ENCODE peak calls at places on chromosomes 3 and 15, in six cellular contexts. One of them, this sample, is unnamed.

GRCh38 chr3:133986302-133986701 is 43.4 kb downstream of the SLCO2A1 start:
- DNase-seq in heart left ventricle: no peak
- DNase-seq in ovary: no peak
- DNase-seq in H54: no peak
- DNase-seq in A549: no peak
- DNase-seq in body of pancreas: no peak
- DNase-seq in this sample: no peak

GRCh38 chr15:80512729-80513670 is 108.8 kb downstream of the ARNT2 start:
- DNase-seq in heart left ventricle: no peak
- DNase-seq in ovary: no peak
- DNase-seq in H54: no peak
- DNase-seq in A549: peak
- DNase-seq in body of pancreas: no peak
- DNase-seq in this sample: no peak

GRCh38 chr3:158709666-158710083 is 22.6 kb downstream of the RARRES1 start:
- DNase-seq in heart left ventricle: no peak
- DNase-seq in ovary: no peak
- DNase-seq in H54: peak
- DNase-seq in A549: peak
- DNase-seq in body of pancreas: no peak
- DNase-seq in this sample: no peak

GRCh38 chr3:97148891-97149290 is 334.5 kb downstream of the EPHA6 start:
- DNase-seq in heart left ventricle: no peak
- DNase-seq in ovary: no peak
- DNase-seq in H54: no peak
- DNase-seq in A549: no peak
- DNase-seq in body of pancreas: no peak
- DNase-seq in this sample: no peak

GRCh38 chr3:50237754-50238548 is 1.9 kb downstream of the GNAI2 start:
- DNase-seq in heart left ventricle: peak
- DNase-seq in ovary: peak
- DNase-seq in H54: peak
- DNase-seq in A549: no peak
- DNase-seq in body of pancreas: peak
- DNase-seq in this sample: peak

GRCh38 chr3:132343018-132343612 is 25.9 kb downstream of the ACP3 start:
- DNase-seq in heart left ventricle: no peak
- DNase-seq in ovary: peak
- DNase-seq in H54: no peak
- DNase-seq in A549: peak
- DNase-seq in body of pancreas: peak
- DNase-seq in this sample: peak

GRCh38 chr15:78842519-78842918 is 30.2 kb upstream of the MORF4L1 start:
- DNase-seq in heart left ventricle: no peak
- DNase-seq in ovary: no peak
- DNase-seq in H54: no peak
- DNase-seq in A549: no peak
- DNase-seq in body of pancreas: no peak
- DNase-seq in this sample: no peak

GRCh38 chr3:185766645-185767323 is 58.1 kb downstream of the IGF2BP2 start:
- DNase-seq in heart left ventricle: no peak
- DNase-seq in ovary: no peak
- DNase-seq in H54: no peak
- DNase-seq in A549: no peak
- DNase-seq in body of pancreas: no peak
- DNase-seq in this sample: no peak

GRCh38 chr3:107512108-107512507 is 10.7 kb upstream of the BBX start:
- DNase-seq in heart left ventricle: no peak
- DNase-seq in ovary: no peak
- DNase-seq in H54: no peak
- DNase-seq in A549: peak
- DNase-seq in body of pancreas: no peak
- DNase-seq in this sample: no peak

GRCh38 chr3:78013653-78014052 is 973.8 kb downstream of the ROBO2 start:
- DNase-seq in heart left ventricle: no peak
- DNase-seq in ovary: no peak
- DNase-seq in H54: no peak
- DNase-seq in A549: no peak
- DNase-seq in body of pancreas: no peak
- DNase-seq in this sample: no peak

GRCh38 chr3:196501316-196502064 is 2.1 kb downstream of the RNF168 start:
- DNase-seq in heart left ventricle: no peak
- DNase-seq in ovary: no peak
- DNase-seq in H54: no peak
- DNase-seq in A549: no peak
- DNase-seq in body of pancreas: no peak
- DNase-seq in this sample: peak

GRCh38 chr3:56183529-56183928 is 284.7 kb downstream of the ERC2 start:
- DNase-seq in heart left ventricle: no peak
- DNase-seq in ovary: no peak
- DNase-seq in H54: no peak
- DNase-seq in A549: no peak
- DNase-seq in body of pancreas: no peak
- DNase-seq in this sample: no peak

GRCh38 chr3:49456417-49456816 is 13.7 kb upstream of the DAG1 start:
- DNase-seq in heart left ventricle: no peak
- DNase-seq in ovary: no peak
- DNase-seq in H54: no peak
- DNase-seq in A549: no peak
- DNase-seq in body of pancreas: no peak
- DNase-seq in this sample: no peak

GRCh38 chr3:182451871-182452270 is 341.4 kb upstream of the ATP11B start:
- DNase-seq in heart left ventricle: no peak
- DNase-seq in ovary: no peak
- DNase-seq in H54: no peak
- DNase-seq in A549: no peak
- DNase-seq in body of pancreas: no peak
- DNase-seq in this sample: no peak

GRCh38 chr3:159082514-159082913 is 280.7 kb downstream of the MFSD1 start:
- DNase-seq in heart left ventricle: no peak
- DNase-seq in ovary: no peak
- DNase-seq in H54: peak
- DNase-seq in A549: no peak
- DNase-seq in body of pancreas: no peak
- DNase-seq in this sample: no peak

GRCh38 chr15:61415617-61416120 is 186.6 kb upstream of the RORA start:
- DNase-seq in heart left ventricle: no peak
- DNase-seq in ovary: no peak
- DNase-seq in H54: no peak
- DNase-seq in A549: no peak
- DNase-seq in body of pancreas: no peak
- DNase-seq in this sample: no peak

GRCh38 chr3:141384575-141384974 is 16.3 kb downstream of the ZBTB38 start:
- DNase-seq in heart left ventricle: no peak
- DNase-seq in ovary: no peak
- DNase-seq in H54: no peak
- DNase-seq in A549: no peak
- DNase-seq in body of pancreas: no peak
- DNase-seq in this sample: no peak

GRCh38 chr3:141387446-141388030 is 19.2 kb downstream of the ZBTB38 start:
- DNase-seq in heart left ventricle: no peak
- DNase-seq in ovary: no peak
- DNase-seq in H54: no peak
- DNase-seq in A549: no peak
- DNase-seq in body of pancreas: no peak
- DNase-seq in this sample: no peak

GRCh38 chr3:141385386-141386079 is 17.2 kb downstream of the ZBTB38 start:
- DNase-seq in heart left ventricle: no peak
- DNase-seq in ovary: no peak
- DNase-seq in H54: no peak
- DNase-seq in A549: no peak
- DNase-seq in body of pancreas: no peak
- DNase-seq in this sample: no peak

GRCh38 chr3:141386080-141386594 is 17.8 kb downstream of the ZBTB38 start:
- DNase-seq in heart left ventricle: no peak
- DNase-seq in ovary: no peak
- DNase-seq in H54: no peak
- DNase-seq in A549: no peak
- DNase-seq in body of pancreas: no peak
- DNase-seq in this sample: no peak

DNA sequence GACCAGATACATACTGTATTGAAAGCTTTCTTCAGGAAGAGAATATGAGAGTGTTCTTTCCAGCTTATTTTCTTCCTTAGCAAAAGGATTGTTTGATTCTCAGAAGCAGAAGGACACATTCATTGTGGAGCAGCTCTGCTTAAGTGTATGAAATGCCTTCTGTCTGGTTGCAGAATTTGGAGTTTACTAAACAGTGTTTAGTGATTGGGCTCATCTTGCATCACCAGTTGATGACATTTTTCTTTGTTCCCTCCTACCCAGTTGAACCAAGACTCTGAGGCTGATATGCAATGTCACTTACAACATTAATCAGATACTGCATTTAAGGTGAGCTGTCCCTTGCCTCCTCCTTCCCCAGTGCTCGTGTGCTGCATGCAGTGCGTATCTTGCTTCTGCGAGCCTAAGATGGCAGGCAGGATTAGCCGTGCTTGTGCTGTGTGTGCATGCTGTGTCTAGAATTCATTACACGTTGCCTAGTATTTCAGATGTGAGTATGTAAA is 18.4 kb downstream of the ZBTB38 start:
- DNase-seq in heart left ventricle: no peak
- DNase-seq in ovary: no peak
- DNase-seq in H54: no peak
- DNase-seq in A549: no peak
- DNase-seq in body of pancreas: no peak
- DNase-seq in this sample: no peak
- TF ChIP-seq POLR2A in heart left ventricle: no peak
- TF ChIP-seq POLR2A in ovary: no peak
- TF ChIP-seq POLR2A in H54: no peak
- TF ChIP-seq POLR2A in A549: no peak
- TF ChIP-seq POLR2A in body of pancreas: no peak
- TF ChIP-seq POLR2A in this sample: peak

DNA sequence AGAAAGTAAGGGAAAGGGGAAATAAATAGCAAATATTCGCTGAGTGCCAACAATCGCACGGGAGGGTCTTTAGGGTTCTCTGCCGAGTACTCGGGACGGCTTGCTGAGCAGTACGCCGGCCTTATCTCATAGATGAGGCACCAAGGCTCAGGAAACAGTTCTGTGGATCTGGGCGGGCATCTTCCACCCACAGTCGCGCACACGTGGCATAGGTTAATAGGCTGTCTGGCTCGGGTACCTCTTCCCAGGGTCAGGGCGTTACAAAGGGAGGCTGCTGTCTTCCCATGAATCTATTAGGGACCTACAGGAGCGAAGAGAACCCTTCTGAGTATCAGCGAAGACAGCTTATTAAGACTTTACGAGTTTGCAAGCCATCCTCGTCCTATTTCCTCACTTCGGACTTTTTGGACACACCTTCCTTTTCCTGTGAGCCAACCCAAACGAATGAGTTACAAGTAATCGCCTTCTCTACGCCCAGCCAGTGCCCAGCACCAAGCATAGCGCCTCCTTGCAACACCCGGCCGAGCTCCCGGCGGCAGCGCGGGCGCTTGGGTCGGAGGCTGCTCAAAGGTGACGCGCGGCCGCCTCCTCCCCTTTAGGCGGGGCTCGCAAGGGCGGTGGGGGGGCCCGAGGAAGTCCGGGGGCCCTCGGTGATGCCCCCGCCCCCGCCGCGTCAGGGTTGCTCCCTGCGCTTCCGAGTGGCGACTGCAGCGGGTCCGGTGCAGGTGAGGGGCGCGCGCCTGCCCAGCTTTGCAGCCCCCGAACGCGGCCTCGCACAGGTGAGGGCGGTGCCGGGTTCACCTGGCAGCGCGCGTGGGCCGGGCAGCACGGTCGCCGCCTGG is at the start of gene MCTP2:
- DNase-seq in heart left ventricle: peak
- DNase-seq in ovary: peak
- DNase-seq in H54: no peak
- DNase-seq in A549: peak
- DNase-seq in body of pancreas: peak
- DNase-seq in this sample: peak
- TF ChIP-seq POLR2A in heart left ventricle: no peak
- TF ChIP-seq POLR2A in ovary: no peak
- TF ChIP-seq POLR2A in H54: no peak
- TF ChIP-seq POLR2A in A549: no peak
- TF ChIP-seq POLR2A in body of pancreas: peak
- TF ChIP-seq POLR2A in this sample: peak

GRCh38 chr15:62756326-62756994 is 286.1 kb upstream of the TPM1 start:
- DNase-seq in heart left ventricle: no peak
- DNase-seq in ovary: no peak
- DNase-seq in H54: no peak
- DNase-seq in A549: no peak
- DNase-seq in body of pancreas: no peak
- DNase-seq in this sample: no peak
- TF ChIP-seq POLR2A in heart left ventricle: no peak
- TF ChIP-seq POLR2A in ovary: no peak
- TF ChIP-seq POLR2A in H54: no peak
- TF ChIP-seq POLR2A in A549: no peak
- TF ChIP-seq POLR2A in body of pancreas: no peak
- TF ChIP-seq POLR2A in this sample: no peak

DNA sequence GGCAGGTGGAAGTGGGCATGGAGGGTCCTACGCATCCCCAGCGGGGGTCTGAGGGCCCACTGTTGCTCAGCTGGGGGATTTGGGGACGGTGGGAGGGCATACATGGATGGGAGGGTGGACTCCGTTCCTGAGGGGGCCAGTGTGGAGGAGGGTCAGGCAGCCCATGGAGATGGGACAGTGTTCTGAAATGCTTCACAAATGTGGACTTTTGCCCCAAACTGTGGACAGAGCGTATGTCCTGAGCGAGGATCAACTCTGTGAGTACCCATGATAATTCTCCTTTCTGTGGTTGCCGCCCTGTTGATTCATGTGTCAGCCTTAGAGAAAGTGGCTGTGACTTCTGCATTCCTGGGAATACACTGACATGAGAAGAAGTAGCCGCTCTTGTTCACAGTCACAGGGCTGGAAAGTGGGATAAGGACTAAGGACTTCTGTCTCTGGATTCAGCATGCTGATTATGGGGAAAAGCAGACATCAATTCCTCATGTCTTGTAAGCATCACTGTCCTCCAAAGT is 33.4 kb downstream of the SMAD3 start:
- DNase-seq in heart left ventricle: no peak
- DNase-seq in ovary: no peak
- DNase-seq in H54: no peak
- DNase-seq in A549: no peak
- DNase-seq in body of pancreas: no peak
- DNase-seq in this sample: no peak
- TF ChIP-seq POLR2A in heart left ventricle: no peak
- TF ChIP-seq POLR2A in ovary: no peak
- TF ChIP-seq POLR2A in H54: no peak
- TF ChIP-seq POLR2A in A549: no peak
- TF ChIP-seq POLR2A in body of pancreas: no peak
- TF ChIP-seq POLR2A in this sample: no peak

DNA sequence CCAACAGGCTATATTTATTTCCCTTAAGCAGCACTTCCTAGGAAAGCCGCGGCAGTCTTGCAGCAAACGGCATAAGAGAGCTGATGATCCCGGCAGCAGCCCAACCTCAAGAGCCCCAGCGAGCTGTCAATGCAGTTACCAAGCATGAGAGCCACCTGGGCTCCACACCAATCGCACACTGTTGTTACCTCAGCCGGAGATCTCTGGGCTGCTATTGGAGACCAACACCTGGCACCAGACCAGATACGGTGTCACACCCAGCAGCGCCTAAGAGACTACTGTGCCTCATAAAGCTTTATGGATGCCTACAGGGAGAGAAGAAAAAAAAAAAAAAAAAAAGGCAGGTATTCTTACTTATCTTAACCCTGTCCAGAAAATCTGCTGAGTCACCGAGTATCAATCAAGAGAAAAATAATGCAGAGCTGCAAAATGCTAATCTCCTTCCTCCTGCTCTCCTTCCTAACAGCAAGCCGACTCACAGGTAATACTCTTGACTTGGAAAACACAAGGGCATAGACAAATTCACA is 11.6 kb downstream of the ABCC5 start:
- DNase-seq in heart left ventricle: peak
- DNase-seq in ovary: peak
- DNase-seq in H54: peak
- DNase-seq in A549: peak
- DNase-seq in body of pancreas: peak
- DNase-seq in this sample: peak
- TF ChIP-seq POLR2A in heart left ventricle: no peak
- TF ChIP-seq POLR2A in ovary: no peak
- TF ChIP-seq POLR2A in H54: no peak
- TF ChIP-seq POLR2A in A549: no peak
- TF ChIP-seq POLR2A in body of pancreas: no peak
- TF ChIP-seq POLR2A in this sample: peak